ENCODE peak calls at places on chromosome 12, in eight cellular contexts. H is GM06990, E is neural progenitor cell, L is GM23338, Q is PC-3, N is spleen, R is fibroblast of villous mesenchyme, B is left lung. M is an unnamed sample.

GRCh38 chr12:103698752-103699540 is 111.9 kb downstream of the STAB2 start:
- DNase-seq in R (no peak), E (no peak), N (no peak), Q (no peak), H (no peak), L (no peak), B (no peak), M (no peak)

GRCh38 chr12:111673503-111673902 is 12.3 kb downstream of the BRAP start:
- DNase-seq in L (peak; percentile 61), Q (peak; percentile 55), H (no peak), N (no peak), R (peak; percentile 52), E (no peak), B (no peak), M (peak; percentile 55)

GRCh38 chr12:131135311-131135785 is 181.6 kb downstream of the ADGRD1 start:
- DNase-seq in R (no peak), B (no peak), N (peak; percentile 51), H (no peak), Q (no peak), L (no peak), E (no peak), M (no peak)

GRCh38 chr12:82650627-82651337 is 35.9 kb upstream of the TMTC2 start:
- DNase-seq in E (no peak), Q (peak; percentile 98), L (no peak), N (no peak), R (no peak), B (no peak), H (peak; percentile 20), M (peak; percentile 51)

GRCh38 chr12:114817491-114818440 is 133.8 kb upstream of the TBX3 start:
- DNase-seq in E (no peak), L (no peak), N (no peak), R (no peak), Q (no peak), H (no peak), B (peak; percentile 59), M (no peak)

GRCh38 chr12:2291182-2291832 is 238.5 kb downstream of the CACNA1C start:
- DNase-seq in N (no peak), B (no peak), L (peak; percentile 81), Q (peak; percentile 57), R (peak; percentile 48), E (peak; percentile 57), H (no peak), M (peak; percentile 57)

GRCh38 chr12:6567112-6567680 is 895 bp downstream of the NOP2 start:
- DNase-seq in Q (peak; percentile 19), E (no peak), L (no peak), R (no peak), B (no peak), H (no peak), N (peak; percentile 13), M (peak; percentile 16)

GRCh38 chr12:51389302-51389999 is 1.8 kb downstream of the GALNT6 start:
- DNase-seq in N (no peak), E (no peak), B (no peak), Q (peak; percentile 78), R (no peak), L (no peak), H (peak; percentile 24), M (peak; percentile 50)

DNA sequence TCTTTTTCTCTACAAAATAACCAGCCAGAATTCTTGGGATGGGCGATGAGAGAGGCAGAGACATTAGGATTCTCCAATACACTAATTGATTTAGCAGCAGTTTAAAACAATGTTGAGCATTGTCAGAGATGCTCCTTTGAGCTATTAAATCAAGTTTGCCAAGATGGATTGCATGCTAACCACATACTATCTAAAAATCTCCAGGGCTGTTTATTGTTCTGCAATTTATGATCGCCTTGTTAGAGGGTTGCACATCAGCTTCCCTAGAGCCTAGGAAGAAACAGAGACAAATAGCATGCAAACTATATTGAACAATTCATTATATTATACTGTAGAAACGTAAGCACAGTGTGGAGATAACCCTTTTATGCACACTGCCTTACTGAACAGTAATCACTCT is 599.9 kb downstream of the SOX5 start:
- DNase-seq in N (no peak), Q (no peak), E (no peak), B (no peak), H (no peak), R (no peak), L (no peak), M (no peak)
- TF ChIP-seq CTCF in N (no peak), Q (no peak), E (no peak), B (no peak), H (no peak), R (no peak), L (no peak), M (no peak)

GRCh38 chr12:115912440-115912839 is 365.1 kb downstream of the MED13L start:
- DNase-seq in R (no peak), L (no peak), B (no peak), Q (no peak), H (no peak), E (no peak), N (no peak), M (no peak)

GRCh38 chr12:115920395-115921183 is 356.9 kb downstream of the MED13L start:
- DNase-seq in R (no peak), E (no peak), N (no peak), Q (no peak), B (no peak), L (no peak), H (no peak), M (no peak)

GRCh38 chr12:115914122-115914521 is 363.4 kb downstream of the MED13L start:
- DNase-seq in B (no peak), L (no peak), N (no peak), E (no peak), H (no peak), Q (no peak), R (no peak), M (no peak)

GRCh38 chr12:115918763-115919162 is 358.7 kb downstream of the MED13L start:
- DNase-seq in L (no peak), E (no peak), Q (peak; percentile 23), N (no peak), H (no peak), B (no peak), R (no peak), M (no peak)

DNA sequence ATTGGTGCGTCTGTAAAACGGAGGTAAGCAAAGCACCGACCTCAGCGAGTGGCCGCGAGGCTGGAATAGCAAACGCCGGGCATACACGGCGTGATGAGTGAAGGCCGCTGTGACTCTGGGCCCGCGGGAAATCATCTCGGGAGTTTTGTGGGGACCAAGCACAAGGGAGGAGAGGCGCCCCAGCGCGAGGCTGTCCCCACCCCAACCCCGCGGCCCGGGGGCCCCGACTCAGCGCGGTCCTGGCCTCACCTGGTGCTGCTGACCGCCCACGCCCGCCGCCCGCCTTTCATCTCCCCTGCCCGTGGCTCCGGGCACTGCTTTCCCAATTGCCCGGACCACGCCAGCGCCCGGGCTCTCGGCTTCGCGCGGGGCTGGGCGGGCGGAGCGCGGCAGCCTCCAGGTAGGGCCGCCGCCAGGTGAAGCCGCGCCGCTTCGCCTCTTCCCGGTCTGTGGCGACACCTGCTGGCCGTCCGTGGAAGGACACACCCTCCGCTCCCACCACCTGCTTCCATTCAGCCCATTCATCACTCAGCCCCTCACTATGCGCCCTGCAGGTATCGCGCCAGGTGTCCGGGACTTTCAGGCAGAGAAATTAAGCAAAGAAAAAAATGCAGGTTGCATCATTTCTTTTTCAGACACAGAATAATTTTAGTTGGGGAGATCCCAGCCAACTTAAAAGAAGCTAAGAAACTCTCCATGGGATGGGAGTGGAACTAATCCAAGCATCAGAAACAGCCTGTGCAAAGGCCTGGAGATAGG is 360.4 kb downstream of the MED13L start:
- DNase-seq in R (peak; percentile 18), L (peak; percentile 85), Q (peak; percentile 83), B (peak; percentile 94), E (peak; percentile 77), H (peak; percentile 62), N (peak; percentile 91), M (no peak)
- H3K4me3 ChIP-seq in R (no peak overlapping the region), L (peak overlapping the region; percentile 58), Q (peak overlapping the region; percentile 64), B (peak overlapping the region; percentile 6), E (peak overlapping the region; percentile 44), H (no peak overlapping the region), N (no peak overlapping the region), M (no peak overlapping the region)

GRCh38 chr12:76556373-76556772 is 3.2 kb downstream of the OSBPL8 start:
- DNase-seq in N (no peak), B (no peak), L (no peak), H (no peak), E (no peak), R (no peak), Q (no peak), M (no peak)

GRCh38 chr12:76552343-76552938 is 7.1 kb downstream of the OSBPL8 start:
- DNase-seq in R (no peak), Q (no peak), L (no peak), E (no peak), H (no peak), N (no peak), B (no peak), M (peak; percentile 44)

GRCh38 chr12:76554411-76555225 is 5.0 kb downstream of the OSBPL8 start:
- DNase-seq in Q (no peak), E (no peak), R (no peak), L (no peak), H (peak; percentile 12), B (no peak), N (no peak), M (no peak)

GRCh38 chr12:76555797-76556196 is 3.8 kb downstream of the OSBPL8 start:
- DNase-seq in Q (no peak), L (no peak), H (no peak), N (no peak), E (no peak), B (no peak), R (no peak), M (no peak)

GRCh38 chr12:76555226-76555767 is 4.3 kb downstream of the OSBPL8 start:
- DNase-seq in B (no peak), L (no peak), N (no peak), Q (peak; percentile 43), E (no peak), H (no peak), R (no peak), M (peak; percentile 21)
- TF ChIP-seq CTCF in B (no peak), L (no peak), N (no peak), Q (peak; percentile 22), E (no peak), H (no peak), R (no peak), M (peak; percentile 8)

DNA sequence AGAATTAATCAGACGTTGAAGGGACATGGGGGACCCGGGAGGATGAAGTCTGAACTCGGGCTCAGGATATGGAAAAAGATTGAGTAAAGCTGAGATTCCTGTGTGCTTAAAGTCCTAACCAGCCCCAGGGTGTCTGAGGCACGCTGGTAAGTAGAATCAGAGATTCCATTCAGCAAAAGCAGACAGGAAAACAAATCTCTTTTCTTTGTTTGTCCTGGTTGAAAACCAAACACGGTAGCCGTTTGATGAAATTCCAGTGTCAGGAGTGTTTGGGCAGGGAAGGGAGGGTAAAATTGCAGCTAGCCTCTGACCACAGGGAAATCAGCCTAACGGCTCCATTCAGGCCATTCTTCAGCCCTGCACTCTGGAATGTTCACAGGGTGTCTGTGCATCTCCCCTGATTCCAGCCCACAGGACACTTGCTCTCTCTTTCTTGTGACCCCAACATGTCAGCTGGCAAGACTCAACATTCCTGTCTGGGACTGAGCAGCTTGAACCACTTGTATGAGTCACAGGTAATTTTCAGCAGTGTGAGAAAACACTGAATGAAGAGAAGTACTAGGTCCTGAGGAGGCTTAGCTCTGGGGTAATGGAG is 31.0 kb downstream of the NINJ2 start:
- DNase-seq in N (peak; percentile 13), L (peak; percentile 76), R (peak; percentile 83), E (peak; percentile 77), Q (peak; percentile 72), B (no peak), H (no peak), M (peak; percentile 76)
- H3K4me3 ChIP-seq in N (no peak overlapping the region), L (no peak overlapping the region), R (no peak overlapping the region), E (peak overlapping the region; percentile 4), Q (peak overlapping the region; percentile 0), B (no peak overlapping the region), H (no peak overlapping the region), M (no peak overlapping the region)